ENCODE peak calls at places on chromosomes 12 and 14, in ten cellular contexts. V, Y, T, N, U, L, X, W, E and A are unnamed samples. For H3K36me3, the result is how much of the 10 kb centered on the place peaks cover.

GRCh38 chr12:18183141-18183540 is 78.2 kb upstream of the PIK3C2G start:
- DNase-seq in V (no peak), E (no peak), N (no peak), T (no peak), L (no peak), Y (no peak), X (no peak), U (no peak), W (no peak), A (no peak)

GRCh38 chr14:86961106-86961716 is 1031.8 kb downstream of the GALC start:
- DNase-seq in Y (no peak), V (no peak), T (no peak), E (no peak), N (peak), W (no peak), L (no peak), X (no peak), U (no peak), A (no peak)

GRCh38 chr14:55957950-55958349 is 160.3 kb upstream of the PELI2 start:
- DNase-seq in Y (no peak), L (peak), U (no peak), T (no peak), E (no peak), N (peak), W (no peak), V (no peak), X (no peak), A (no peak)

GRCh38 chr14:94051115-94051514 is 25.0 kb downstream of the OTUB2 start:
- DNase-seq in L (no peak), V (no peak), E (peak), X (peak), Y (peak), U (peak), T (peak), N (peak), W (peak), A (no peak)

GRCh38 chr12:50482566-50482965 is 22.2 kb upstream of the DIP2B start:
- DNase-seq in L (no peak), E (no peak), Y (no peak), W (no peak), N (no peak), V (no peak), U (no peak), X (no peak), T (no peak), A (no peak)

GRCh38 chr14:28704153-28704552 is 62.4 kb upstream of the FOXG1 start:
- DNase-seq in E (no peak), L (no peak), U (no peak), X (no peak), W (no peak), V (no peak), Y (no peak), N (no peak), T (no peak), A (no peak)

GRCh38 chr12:27779416-27779815 is 617 bp upstream of the KLHL42 start:
- DNase-seq in X (peak), T (peak), W (peak), V (no peak), L (no peak), U (peak), Y (peak), E (peak), N (peak), A (no peak)

GRCh38 chr12:107903377-107904061 is 129.0 kb downstream of the ASCL4 start:
- DNase-seq in V (peak), Y (no peak), U (peak), E (peak), W (peak), T (peak), X (peak), N (peak), L (peak), A (no peak)

GRCh38 chr12:58346032-58346632 is 404.8 kb downstream of the ATP23 start:
- DNase-seq in L (peak), X (peak), V (no peak), E (no peak), Y (no peak), U (peak), T (no peak), W (no peak), N (peak), A (peak)

GRCh38 chr14:61864329-61864898 is 102.2 kb downstream of the SNAPC1 start:
- DNase-seq in U (no peak), V (no peak), E (peak), X (no peak), N (no peak), L (no peak), W (no peak), T (no peak), Y (no peak), A (no peak)

GRCh38 chr12:67355428-67356385 is 86.5 kb downstream of the CAND1 start:
- DNase-seq in L (peak), W (no peak), E (peak), N (peak), Y (no peak), T (peak), U (peak), X (peak), V (no peak), A (peak)

GRCh38 chr12:124394462-124395128 is 99.7 kb downstream of the RFLNA start:
- DNase-seq in U (no peak), T (no peak), N (no peak), Y (no peak), X (no peak), V (no peak), E (peak), L (no peak), W (no peak), A (no peak)

GRCh38 chr12:45435945-45436710 is 220.2 kb downstream of the ANO6 start:
- DNase-seq in T (no peak), U (no peak), Y (no peak), X (peak), L (no peak), V (no peak), W (no peak), N (peak), E (no peak), A (no peak)

DNA sequence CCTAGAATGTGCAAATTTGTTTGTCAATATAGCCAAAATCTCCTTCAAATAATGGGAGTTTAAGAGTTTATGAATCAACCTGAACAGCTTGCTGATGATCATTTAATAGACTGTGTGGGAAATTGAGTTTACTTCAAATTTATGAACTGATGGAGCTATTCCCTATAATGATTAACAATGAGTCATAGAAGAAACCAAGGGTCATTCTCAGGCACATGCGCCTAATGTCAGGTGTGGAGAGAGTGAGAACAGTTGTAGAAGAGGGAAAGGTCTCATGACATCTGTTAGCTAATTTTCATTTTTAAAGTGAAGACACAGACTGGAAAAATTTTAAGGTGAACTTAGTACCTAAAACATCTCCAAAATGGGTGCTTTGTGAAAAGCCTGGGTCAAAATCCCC is 191.8 kb downstream of the BMP4 start:
- DNase-seq in Y (no peak), N (no peak), L (no peak), E (no peak), U (peak), W (no peak), V (no peak), T (no peak), X (no peak), A (no peak)
- H3K36me3 ChIP-seq in Y (under half), N (under half), L (under half), E (under half), U (under half), W (under half), V (under half), T (under half), X (under half), A (under half)

DNA sequence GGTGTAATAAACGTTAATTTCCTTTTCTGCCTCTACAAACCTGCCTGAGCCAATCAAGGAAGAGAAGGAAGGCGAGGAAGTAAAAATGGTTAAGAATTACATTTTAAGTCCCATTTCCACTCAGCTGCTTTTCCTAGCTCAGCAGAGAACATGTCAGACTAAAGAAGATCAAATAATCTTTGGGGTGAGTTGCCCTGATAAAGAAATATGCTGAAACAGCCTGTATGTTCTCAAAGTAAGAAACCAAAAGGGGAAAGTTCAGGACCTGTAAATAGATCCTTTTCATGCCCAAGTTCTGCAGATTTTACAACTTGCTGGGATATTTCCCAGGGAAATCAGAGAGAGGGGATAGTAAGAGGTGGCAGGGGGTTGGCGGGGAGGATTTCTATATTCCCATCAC is 55.5 kb downstream of the PHLDA1 start:
- DNase-seq in X (no peak), W (no peak), Y (no peak), E (no peak), T (no peak), U (no peak), N (no peak), L (no peak), V (no peak), A (no peak)
- H3K36me3 ChIP-seq in X (under half), W (under half), Y (under half), E (under half), T (under half), U (under half), N (under half), L (under half), V (under half), A (under half)

DNA sequence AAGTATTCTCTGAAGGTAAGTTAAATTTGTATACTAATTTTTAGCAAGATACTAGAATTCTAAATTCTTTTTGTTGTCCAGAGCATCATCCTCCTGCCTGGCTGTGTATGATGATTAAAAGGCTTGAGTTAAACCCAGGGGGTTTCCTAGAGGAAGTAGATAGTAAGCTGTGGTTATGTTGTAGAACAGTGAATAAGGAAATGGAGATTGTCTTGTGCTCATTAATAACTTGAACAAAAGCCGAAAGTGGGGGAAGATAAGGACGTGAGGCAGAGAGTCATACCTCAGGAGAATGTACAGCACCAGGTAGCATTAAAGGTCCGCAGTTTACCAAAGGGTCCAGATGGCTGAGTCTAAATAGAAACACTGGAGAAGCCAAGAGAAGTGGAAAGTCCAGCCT is 42.0 kb downstream of the CKB start:
- DNase-seq in U (no peak), W (no peak), L (no peak), E (no peak), N (no peak), Y (no peak), T (no peak), X (peak), V (no peak), A (peak)
- H3K36me3 ChIP-seq in U (under half), W (half or more), L (under half), E (under half), N (under half), Y (under half), T (under half), X (half or more), V (under half), A (under half)

GRCh38 chr14:74525361-74525851 is 31.8 kb downstream of the ISCA2 start:
- DNase-seq in E (no peak), L (no peak), V (no peak), W (no peak), T (no peak), N (no peak), Y (no peak), U (no peak), X (peak), A (no peak)

GRCh38 chr14:74528406-74528805 is 34.8 kb downstream of the ISCA2 start:
- DNase-seq in X (no peak), V (no peak), W (no peak), L (no peak), N (no peak), E (no peak), U (no peak), Y (no peak), T (no peak), A (no peak)

GRCh38 chr14:74527736-74528280 is 34.2 kb downstream of the ISCA2 start:
- DNase-seq in Y (no peak), E (no peak), N (no peak), X (no peak), U (no peak), L (no peak), T (no peak), W (no peak), V (no peak), A (no peak)

GRCh38 chr14:74528886-74529285 is 35.3 kb downstream of the ISCA2 start:
- DNase-seq in T (no peak), W (no peak), L (no peak), N (no peak), E (no peak), Y (no peak), V (no peak), U (no peak), X (no peak), A (no peak)

DNA sequence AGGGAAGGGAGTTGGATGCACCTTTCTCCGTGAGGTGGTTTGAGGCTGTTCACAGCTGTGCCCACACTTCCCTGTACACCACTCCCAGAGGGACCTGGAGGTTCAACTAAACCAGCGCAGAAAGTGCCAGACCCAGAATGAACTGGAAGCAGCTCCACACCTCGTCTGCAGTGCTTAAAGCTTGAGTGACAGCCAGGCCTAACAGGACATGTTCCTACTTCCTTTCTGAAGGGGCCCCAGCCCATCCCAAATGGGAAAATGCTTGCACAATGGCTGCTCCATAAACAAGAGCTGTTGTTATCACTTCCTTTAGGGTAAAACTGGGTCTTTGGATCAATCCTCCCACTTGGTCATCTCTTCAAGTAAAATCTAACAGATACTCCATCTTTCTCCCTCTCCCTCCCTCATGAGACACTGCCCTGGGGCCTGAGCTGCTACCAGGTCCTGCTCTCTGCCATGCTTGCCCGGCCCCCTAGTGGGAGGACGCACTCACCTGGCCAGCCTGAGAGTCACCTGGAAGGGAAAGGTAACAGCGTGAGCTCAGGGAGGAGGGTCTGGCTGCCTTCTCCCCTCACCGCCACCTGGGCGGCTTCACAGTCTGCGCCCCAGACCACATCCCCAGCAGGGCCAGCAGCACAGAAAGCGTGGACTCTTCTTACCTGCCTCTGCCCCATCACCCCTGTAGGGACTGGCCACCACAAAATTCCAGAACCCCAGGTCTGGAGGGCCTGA is 33.5 kb downstream of the ISCA2 start:
- DNase-seq in N (no peak), Y (no peak), L (no peak), T (no peak), W (no peak), X (no peak), U (no peak), V (no peak), E (no peak), A (no peak)
- H3K36me3 ChIP-seq in N (under half), Y (under half), L (under half), T (under half), W (under half), X (under half), U (under half), V (under half), E (under half), A (under half)

GRCh38 chr12:53539526-53539925 is 32.2 kb upstream of the NPFF start:
- DNase-seq in V (no peak), U (no peak), N (no peak), E (no peak), W (no peak), L (no peak), Y (no peak), X (no peak), T (no peak), A (no peak)
- H3K36me3 ChIP-seq in V (under half), U (under half), N (under half), E (under half), W (half or more), L (under half), Y (under half), X (under half), T (under half), A (under half)

GRCh38 chr12:11693626-11694025 is 44.2 kb downstream of the ETV6 start:
- DNase-seq in E (no peak), W (no peak), X (no peak), U (no peak), L (no peak), T (no peak), Y (no peak), V (no peak), N (no peak), A (no peak)

GRCh38 chr12:11695321-11695720 is 45.8 kb downstream of the ETV6 start:
- DNase-seq in W (no peak), L (no peak), U (no peak), T (no peak), Y (no peak), N (no peak), V (no peak), X (no peak), E (no peak), A (no peak)

GRCh38 chr12:11696084-11696483 is 46.6 kb downstream of the ETV6 start:
- DNase-seq in T (no peak), L (no peak), E (no peak), N (no peak), V (no peak), X (no peak), Y (no peak), W (no peak), U (no peak), A (no peak)

GRCh38 chr12:11693068-11693467 is 43.6 kb downstream of the ETV6 start:
- DNase-seq in E (no peak), N (no peak), U (no peak), W (no peak), L (no peak), Y (no peak), V (no peak), T (no peak), X (no peak), A (no peak)

GRCh38 chr12:11694528-11694927 is 45.1 kb downstream of the ETV6 start:
- DNase-seq in L (no peak), V (no peak), Y (no peak), X (no peak), U (no peak), W (no peak), N (no peak), E (no peak), T (no peak), A (no peak)
- H3K36me3 ChIP-seq in L (under half), V (under half), Y (under half), X (under half), U (under half), W (under half), N (under half), E (under half), T (under half), A (under half)

DNA sequence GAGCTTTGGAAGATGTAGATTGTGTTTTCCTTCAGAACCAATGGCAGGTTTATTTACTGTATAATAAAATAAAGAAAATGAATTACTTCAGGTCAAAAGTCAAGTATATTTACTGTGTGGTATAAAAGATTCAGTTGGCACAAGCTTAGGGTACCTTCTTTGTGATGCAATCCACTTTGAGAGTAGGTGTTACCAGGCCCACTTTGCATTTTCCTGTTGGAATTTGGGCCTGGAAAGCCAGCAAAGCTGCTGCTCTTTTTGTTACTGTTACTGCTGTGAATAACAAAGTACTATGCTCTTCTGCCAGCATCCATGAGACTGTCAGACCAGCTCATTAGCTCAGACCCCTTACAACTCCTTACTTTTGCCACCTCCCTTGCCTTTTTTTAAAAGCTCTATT is 649.0 kb upstream of the SEL1L start:
- DNase-seq in V (no peak), N (no peak), U (no peak), Y (no peak), L (no peak), E (no peak), X (no peak), T (no peak), W (no peak), A (no peak)
- H3K36me3 ChIP-seq in V (under half), N (under half), U (under half), Y (under half), L (under half), E (under half), X (under half), T (under half), W (under half), A (under half)

GRCh38 chr14:21206753-21207684 is 51.2 kb upstream of the OR5AU1 start:
- DNase-seq in Y (no peak), E (no peak), V (no peak), T (no peak), X (no peak), U (no peak), W (no peak), N (peak), L (no peak), A (no peak)

GRCh38 chr14:21211509-21211908 is 55.6 kb upstream of the OR5AU1 start:
- DNase-seq in V (no peak), W (no peak), N (no peak), T (no peak), X (no peak), L (no peak), E (no peak), U (no peak), Y (no peak), A (no peak)

GRCh38 chr14:21209185-21209584 is 53.3 kb upstream of the OR5AU1 start:
- DNase-seq in T (no peak), L (no peak), X (no peak), Y (no peak), U (no peak), W (no peak), V (no peak), E (no peak), N (no peak), A (no peak)

GRCh38 chr14:21208554-21208953 is 52.7 kb upstream of the OR5AU1 start:
- DNase-seq in T (no peak), Y (no peak), X (no peak), U (no peak), V (no peak), W (no peak), E (no peak), N (no peak), L (no peak), A (no peak)

GRCh38 chr14:21210023-21210422 is 54.2 kb upstream of the OR5AU1 start:
- DNase-seq in L (no peak), U (no peak), T (no peak), X (no peak), N (no peak), Y (no peak), V (no peak), W (no peak), E (no peak), A (no peak)
- H3K36me3 ChIP-seq in L (under half), U (under half), T (under half), X (half or more), N (half or more), Y (half or more), V (under half), W (half or more), E (under half), A (half or more)

GRCh38 chr12:109612003-109612402 is 38.4 kb downstream of the MVK start:
- DNase-seq in X (no peak), T (no peak), E (no peak), V (no peak), U (no peak), Y (no peak), L (no peak), W (no peak), N (no peak), A (no peak)
- H3K36me3 ChIP-seq in X (under half), T (under half), E (under half), V (under half), U (under half), Y (under half), L (under half), W (under half), N (under half), A (under half)

DNA sequence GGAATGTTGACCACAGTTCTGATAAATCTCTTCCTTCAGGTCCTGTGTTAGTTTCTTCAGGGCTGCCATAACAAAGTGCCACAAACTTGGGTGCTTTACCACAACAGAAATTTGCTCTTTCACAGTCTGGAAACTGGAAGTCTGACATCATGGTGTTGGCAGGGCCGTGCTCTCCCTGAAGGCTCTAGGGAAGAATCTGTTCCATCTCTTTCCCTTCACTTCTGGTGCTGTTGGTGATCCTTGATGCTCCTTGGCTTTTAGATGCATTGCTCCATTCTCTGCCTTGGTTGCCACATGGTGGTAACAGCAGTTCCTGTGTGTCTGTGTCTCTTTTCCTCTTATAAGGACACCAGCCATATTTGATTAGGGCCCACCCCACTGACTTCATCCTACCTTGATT is 32.2 kb downstream of the HMGA2 start:
- DNase-seq in U (no peak), N (no peak), X (no peak), Y (no peak), E (no peak), V (no peak), L (no peak), W (no peak), T (no peak), A (no peak)
- H3K36me3 ChIP-seq in U (under half), N (under half), X (under half), Y (under half), E (under half), V (under half), L (under half), W (under half), T (under half), A (under half)